ENCODE peak calls at places on chromosomes 6 and 20, in four cellular contexts. W is uterus, Y is HepG2, E is breast epithelium. S is an unnamed sample.

GRCh38 chr20:40319741-40320499 is 369.1 kb downstream of the MAFB start:
- DNase-seq in W (no peak), Y (no peak), E (no peak), S (no peak)

GRCh38 chr6:38489951-38490350 is 149.8 kb downstream of the BTBD9 start:
- DNase-seq in W (no peak), Y (no peak), E (no peak), S (no peak)

GRCh38 chr6:45148711-45149341 is 179.3 kb upstream of the RUNX2 start:
- DNase-seq in W (no peak), Y (no peak), E (no peak), S (no peak)

GRCh38 chr6:36129889-36130671 is at the start of gene MAPK13:
- DNase-seq in W (no peak), Y (peak), E (no peak), S (peak)

GRCh38 chr6:53767941-53768340 is 26.9 kb upstream of the LRRC1 start:
- DNase-seq in W (no peak), Y (no peak), E (no peak), S (peak)

GRCh38 chr6:136723780-136724179 is 68.5 kb downstream of the MAP3K5 start:
- DNase-seq in W (no peak), Y (no peak), E (no peak), S (no peak)

GRCh38 chr6:48959401-48960060 is 503.5 kb downstream of the MMUT start:
- DNase-seq in W (no peak), Y (no peak), E (no peak), S (no peak)

GRCh38 chr20:38109657-38110524 is 55.2 kb downstream of the TGM2 start:
- DNase-seq in W (peak), Y (peak), E (no peak), S (peak)

GRCh38 chr6:111121789-111122350 is 34.6 kb downstream of the SLC16A10 start:
- DNase-seq in W (no peak), Y (no peak), E (no peak), S (no peak)

GRCh38 chr6:31778999-31779885 is 2.1 kb upstream of the VWA7 start:
- DNase-seq in W (no peak), Y (no peak), E (no peak), S (no peak)

GRCh38 chr6:132490478-132491204 is 22.3 kb downstream of the STX7 start:
- DNase-seq in W (no peak), Y (no peak), E (no peak), S (no peak)

GRCh38 chr20:63366658-63367360 is 5.7 kb upstream of the CHRNA4 start:
- DNase-seq in W (no peak), Y (no peak), E (no peak), S (peak)

GRCh38 chr6:44396968-44397367 is 9.5 kb downstream of the CDC5L start:
- DNase-seq in W (no peak), Y (no peak), E (no peak), S (no peak)

GRCh38 chr6:37236921-37237320 is 20.7 kb upstream of the TBC1D22B start:
- DNase-seq in W (no peak), Y (no peak), E (no peak), S (no peak)

GRCh38 chr6:140480852-140481251 is 1106.4 kb upstream of the CITED2 start:
- DNase-seq in W (no peak), Y (no peak), E (no peak), S (no peak)

GRCh38 chr20:20680991-20681508 is 31.4 kb downstream of the RALGAPA2 start:
- DNase-seq in W (no peak), Y (no peak), E (no peak), S (peak)
- TF ChIP-seq POLR2A in W (no peak), Y (no peak), E (no peak), S (peak)

GRCh38 chr6:13484138-13484708 is 3.2 kb downstream of the GFOD1 start:
- DNase-seq in W (no peak), Y (peak), E (no peak), S (no peak)
- TF ChIP-seq POLR2A in W (no peak), Y (no peak), E (no peak), S (no peak)

GRCh38 chr6:12009180-12009748 is 2.8 kb upstream of the HIVEP1 start:
- DNase-seq in W (no peak), Y (peak), E (no peak), S (no peak)

GRCh38 chr6:12009904-12010634 is 2.0 kb upstream of the HIVEP1 start:
- DNase-seq in W (no peak), Y (no peak), E (no peak), S (no peak)

GRCh38 chr6:12010635-12011275 is 1.4 kb upstream of the HIVEP1 start:
- DNase-seq in W (peak), Y (no peak), E (peak), S (peak)

GRCh38 chr6:12007915-12008286 is 4.2 kb upstream of the HIVEP1 start:
- DNase-seq in W (no peak), Y (no peak), E (no peak), S (no peak)

GRCh38 chr6:12008366-12009179 is 3.5 kb upstream of the HIVEP1 start:
- DNase-seq in W (peak), Y (peak), E (peak), S (peak)
- TF ChIP-seq POLR2A in W (no peak), Y (peak), E (peak), S (no peak)

DNA sequence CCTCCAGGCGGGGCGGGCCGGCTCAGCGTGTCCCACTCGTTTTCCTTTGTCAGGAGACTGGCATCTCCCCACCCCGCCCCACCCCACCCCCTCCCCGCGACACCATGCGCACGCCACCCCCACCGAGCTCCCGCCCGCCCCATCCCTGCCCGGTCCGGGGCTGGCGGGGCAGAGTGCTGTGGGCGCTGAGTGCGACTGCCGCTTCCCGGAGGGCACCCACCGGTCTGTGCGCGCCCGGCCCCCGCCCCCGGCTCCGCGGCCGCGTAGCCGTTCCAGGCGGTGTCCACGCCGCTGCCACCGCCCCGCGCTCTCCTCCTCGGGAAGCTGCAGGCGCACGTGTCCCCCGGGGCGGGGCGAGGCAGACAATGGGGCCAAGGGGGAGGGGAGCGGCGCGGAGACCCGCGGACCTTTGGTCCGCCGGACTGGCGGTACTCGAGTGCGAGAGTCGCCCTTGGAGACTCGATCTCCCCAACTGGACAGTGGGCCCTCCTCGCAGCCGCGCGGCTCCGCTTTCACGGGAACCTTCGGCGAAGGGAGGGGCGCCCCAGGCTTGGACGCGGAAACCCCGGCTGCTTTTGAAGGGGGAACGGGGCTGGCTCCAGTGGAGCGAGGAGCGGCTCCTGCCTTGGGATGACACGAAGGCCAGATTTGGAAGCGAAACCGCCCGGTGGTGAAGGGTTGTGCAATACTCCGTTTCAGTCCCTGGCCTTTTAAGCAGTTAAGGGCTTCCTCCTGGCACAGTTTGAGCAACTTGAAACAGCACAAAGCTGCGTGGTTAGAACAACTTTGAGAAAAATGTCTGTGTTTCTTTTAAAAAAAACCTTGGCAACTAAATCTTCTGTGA is 1.1 kb upstream of the SYNCRIP start:
- DNase-seq in W (peak), Y (peak), E (peak), S (peak)
- TF ChIP-seq POLR2A in W (peak), Y (peak), E (peak), S (peak)

GRCh38 chr6:149016716-149017115 is 269.9 kb downstream of the UST start:
- DNase-seq in W (no peak), Y (no peak), E (no peak), S (no peak)
- TF ChIP-seq POLR2A in W (no peak), Y (no peak), E (no peak), S (no peak)

S was measured in thyroid gland.